ENCODE peak calls at places on chromosome 7, in eight cellular contexts. J is astrocyte; Z is hypothalamus; X is fibroblast of lung; A is AG09319; K is activated CD4-positive, alpha-beta memory T cell treated with anti-CD3 and anti-CD28 coated beads, Interleukin-2, amount 10 ng/mL, durations not matched to agents 7 days and 5 days; O is GF-D8; W is Calu3. S is an unnamed sample.

GRCh38 chr7:50834679-50835078 is 52.0 kb upstream of the GRB10 start:
- DNase-seq in Z (no peak), W (no peak), O (no peak), A (no peak), J (no peak), K (no peak), X (no peak), S (no peak)

GRCh38 chr7:13099197-13099795 is 411.9 kb downstream of the ARL4A start:
- DNase-seq in W (no peak), J (peak), K (peak), Z (no peak), X (no peak), O (no peak), A (no peak), S (no peak)

GRCh38 chr7:141374425-141374824 is 176.8 kb upstream of the AGK start:
- DNase-seq in A (no peak), O (no peak), W (no peak), X (no peak), J (no peak), Z (no peak), K (no peak), S (no peak)

GRCh38 chr7:48088559-48089414 is at the start of gene UPP1:
- DNase-seq in W (peak), O (peak), Z (peak), J (peak), K (peak), X (peak), A (peak), S (peak)

GRCh38 chr7:7862393-7862792 is 106.2 kb upstream of the GLCCI1 start:
- DNase-seq in K (no peak), Z (no peak), X (no peak), O (no peak), W (no peak), J (peak), A (no peak), S (no peak)

GRCh38 chr7:33654641-33655040 is 250.7 kb upstream of the BMPER start:
- DNase-seq in J (no peak), Z (no peak), X (no peak), A (no peak), O (no peak), K (no peak), W (no peak), S (no peak)

GRCh38 chr7:95527776-95528250 is 42.1 kb downstream of the ASB4 start:
- DNase-seq in K (no peak), W (no peak), Z (no peak), A (no peak), J (no peak), X (no peak), O (no peak), S (no peak)

GRCh38 chr7:107236857-107237256 is 68.1 kb downstream of the HBP1 start:
- DNase-seq in A (no peak), J (no peak), W (no peak), X (no peak), O (no peak), K (no peak), Z (no peak), S (no peak)

GRCh38 chr7:91876391-91877133 is 3.9 kb downstream of the MTERF1 start:
- DNase-seq in K (no peak), W (no peak), X (peak), J (no peak), O (no peak), Z (no peak), A (no peak), S (no peak)

GRCh38 chr7:43313628-43314378 is 201.4 kb downstream of the HECW1 start:
- DNase-seq in J (no peak), X (no peak), K (no peak), O (no peak), Z (no peak), W (no peak), A (no peak), S (no peak)

GRCh38 chr7:109136893-109137292 is 567.2 kb downstream of the DNAJB9 start:
- DNase-seq in J (no peak), W (no peak), Z (no peak), A (no peak), O (no peak), X (no peak), K (no peak), S (no peak)

GRCh38 chr7:39810204-39810642 is 139.8 kb upstream of the CDK13 start:
- DNase-seq in J (no peak), W (peak), K (no peak), O (no peak), Z (no peak), X (no peak), A (no peak), S (no peak)

GRCh38 chr7:142916508-142916907 is 17.0 kb downstream of the TRPV5 start:
- DNase-seq in O (no peak), A (no peak), J (no peak), W (no peak), K (no peak), X (no peak), Z (no peak), S (no peak)

GRCh38 chr7:63521-64021 is 128.8 kb upstream of the FAM20C start:
- DNase-seq in O (peak), K (no peak), J (no peak), W (no peak), Z (no peak), X (no peak), A (no peak), S (no peak)

GRCh38 chr7:136391371-136391770 is 414.2 kb upstream of the MTPN start:
- DNase-seq in Z (no peak), O (no peak), X (no peak), J (no peak), W (no peak), K (no peak), A (no peak), S (no peak)

GRCh38 chr7:3482147-3482921 is 181.3 kb downstream of the SDK1 start:
- DNase-seq in A (no peak), J (peak), O (no peak), W (peak), Z (peak), K (no peak), X (peak), S (peak)

GRCh38 chr7:97039374-97040065 is 14.9 kb upstream of the DLX5 start:
- DNase-seq in Z (no peak), K (no peak), J (no peak), A (no peak), W (no peak), X (no peak), O (no peak), S (no peak)

GRCh38 chr7:98872328-98872924 is 2.6 kb upstream of the TMEM130 start:
- DNase-seq in J (no peak), A (no peak), O (no peak), W (no peak), K (peak), Z (no peak), X (peak), S (peak)

GRCh38 chr7:873367-874002 is 2.9 kb upstream of the GET4 start:
- DNase-seq in X (peak), A (peak), J (peak), Z (peak), O (peak), K (peak), W (peak), S (peak)

GRCh38 chr7:112212516-112213036 is 6.1 kb downstream of the ZNF277 start:
- DNase-seq in A (no peak), X (no peak), W (no peak), J (peak), O (no peak), Z (no peak), K (no peak), S (no peak)

GRCh38 chr7:128030263-128030998 is 806 bp downstream of the LRRC4 start:
- DNase-seq in J (no peak), W (no peak), K (no peak), O (no peak), Z (no peak), A (no peak), X (no peak), S (no peak)

GRCh38 chr7:119175916-119176627 is 951.6 kb downstream of the ANKRD7 start:
- DNase-seq in O (no peak), Z (peak), J (peak), X (peak), W (peak), K (peak), A (no peak), S (peak)

S was measured in KBM-7.